ENCODE peak calls at places on chromosome 3, in four cellular contexts. U, G, N and X are unnamed samples. For H3K9me3 and H3K27me3, the result is how much of the 10 kb centered on the place peaks cover.

GRCh38 chr3:58183221-58183620 is 27.6 kb downstream of the DNASE1L3 start:
- DNase-seq in U (no peak), N (no peak), G (no peak), X (no peak)

GRCh38 chr3:177426151-177426904 is 229.0 kb upstream of the TBL1XR1 start:
- DNase-seq in U (no peak), G (no peak), N (no peak), X (no peak)

GRCh38 chr3:59771760-59772159 is 721.9 kb upstream of the CFAP20DC start:
- DNase-seq in N (no peak), U (no peak), G (no peak), X (no peak)

GRCh38 chr3:30680789-30681188 is 74.4 kb downstream of the TGFBR2 start:
- DNase-seq in N (peak), G (peak), U (no peak), X (no peak)

GRCh38 chr3:137764563-137765309 is 621 bp downstream of the SOX14 start:
- DNase-seq in G (no peak), U (no peak), N (no peak), X (no peak)

GRCh38 chr3:117887896-117888295 is 1146.8 kb downstream of the IGSF11 start:
- DNase-seq in N (no peak), G (no peak), U (no peak), X (no peak)

GRCh38 chr3:194573680-194574437 is 59.4 kb downstream of the TMEM44 start:
- DNase-seq in G (no peak), U (no peak), N (peak), X (no peak)

GRCh38 chr3:101479022-101479421 is 34.0 kb downstream of the SENP7 start:
- DNase-seq in U (no peak), N (no peak), G (no peak), X (no peak)

GRCh38 chr3:128051459-128051836 is 789 bp upstream of the SEC61A1 start:
- DNase-seq in G (no peak), N (no peak), U (no peak), X (no peak)

GRCh38 chr3:46191730-46192129 is 16.4 kb downstream of the CCR1 start:
- DNase-seq in G (no peak), U (no peak), N (no peak), X (no peak)

GRCh38 chr3:112127522-112128494 is 5.2 kb downstream of the GCSAM start:
- DNase-seq in G (no peak), N (no peak), U (no peak), X (no peak)

GRCh38 chr3:132293231-132293630 is 24.0 kb upstream of the ACP3 start:
- DNase-seq in N (no peak), U (no peak), G (no peak), X (no peak)
- H3K9me3 ChIP-seq in N (under half), U (under half), G (under half), X (under half)

DNA sequence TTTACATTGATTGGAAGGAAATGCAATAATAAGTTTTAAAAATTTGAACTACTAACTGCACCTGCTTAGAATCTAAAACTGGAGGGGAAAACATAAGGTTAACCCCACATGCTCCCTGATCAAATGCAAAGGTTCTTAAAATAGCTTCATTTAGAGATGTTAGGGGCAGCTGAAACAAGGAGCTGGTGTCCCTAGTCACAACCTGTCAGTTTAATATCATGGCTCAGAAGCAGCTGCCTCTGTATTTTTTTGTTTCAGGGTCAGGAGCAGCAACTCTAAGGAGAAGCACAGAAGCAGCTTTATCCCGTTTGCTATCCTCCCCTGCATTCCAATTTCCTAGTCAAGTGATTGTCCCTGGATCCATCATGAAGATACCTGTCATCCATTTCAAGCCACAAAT is 4.2 kb downstream of the FILIP1L start:
- DNase-seq in U (no peak), G (no peak), N (no peak), X (no peak)
- H3K27me3 ChIP-seq in U (under half), G (under half), N (under half), X (under half)

GRCh38 chr3:133489466-133490085 is 83.9 kb upstream of the CDV3 start:
- DNase-seq in U (no peak), N (no peak), G (no peak), X (no peak)

GRCh38 chr3:133486658-133487057 is 86.8 kb downstream of the BFSP2 start:
- DNase-seq in G (no peak), U (no peak), N (no peak), X (no peak)

GRCh38 chr3:133487204-133487603 is 86.3 kb upstream of the CDV3 start:
- DNase-seq in N (no peak), G (no peak), U (no peak), X (no peak)

GRCh38 chr3:133488785-133489367 is 84.6 kb upstream of the CDV3 start:
- DNase-seq in G (no peak), U (no peak), N (no peak), X (no peak)

GRCh38 chr3:133487920-133488540 is 85.5 kb upstream of the CDV3 start:
- DNase-seq in G (no peak), U (no peak), N (no peak), X (peak)
- H3K4me3 ChIP-seq in G (no peak), U (no peak), N (no peak), X (no peak)

DNA sequence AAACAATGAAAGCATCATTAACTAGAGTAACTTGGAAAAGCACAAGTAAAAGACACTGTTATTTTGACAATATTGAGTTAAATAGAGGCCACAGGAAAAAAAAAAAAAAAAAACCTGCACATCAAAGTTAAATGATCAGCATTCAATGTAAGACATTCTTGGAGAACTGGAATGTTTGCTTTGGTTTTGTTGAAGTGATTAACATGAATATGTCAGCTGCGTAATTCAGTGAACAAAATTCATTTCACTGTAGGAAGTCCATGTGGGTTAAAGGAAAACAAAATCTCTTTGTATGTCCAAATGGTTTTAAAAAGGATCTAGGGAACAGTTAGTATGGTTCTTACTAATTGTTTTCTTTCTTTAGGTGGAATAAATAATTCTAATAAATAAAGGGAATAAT is 252.8 kb upstream of the CNTN6 start:
- DNase-seq in N (no peak), G (no peak), U (no peak), X (no peak)
- H3K9me3 ChIP-seq in N (under half), G (under half), U (under half), X (under half)

GRCh38 chr3:13841826-13842225 is 38.0 kb downstream of the WNT7A start:
- DNase-seq in G (no peak), U (no peak), N (no peak), X (no peak)

GRCh38 chr3:13843351-13843750 is 36.5 kb downstream of the WNT7A start:
- DNase-seq in N (no peak), G (no peak), U (no peak), X (no peak)

GRCh38 chr3:13841141-13841540 is 38.7 kb downstream of the WNT7A start:
- DNase-seq in N (no peak), G (no peak), U (no peak), X (no peak)

GRCh38 chr3:13840456-13840855 is 39.4 kb downstream of the WNT7A start:
- DNase-seq in G (no peak), U (no peak), N (no peak), X (no peak)

DNA sequence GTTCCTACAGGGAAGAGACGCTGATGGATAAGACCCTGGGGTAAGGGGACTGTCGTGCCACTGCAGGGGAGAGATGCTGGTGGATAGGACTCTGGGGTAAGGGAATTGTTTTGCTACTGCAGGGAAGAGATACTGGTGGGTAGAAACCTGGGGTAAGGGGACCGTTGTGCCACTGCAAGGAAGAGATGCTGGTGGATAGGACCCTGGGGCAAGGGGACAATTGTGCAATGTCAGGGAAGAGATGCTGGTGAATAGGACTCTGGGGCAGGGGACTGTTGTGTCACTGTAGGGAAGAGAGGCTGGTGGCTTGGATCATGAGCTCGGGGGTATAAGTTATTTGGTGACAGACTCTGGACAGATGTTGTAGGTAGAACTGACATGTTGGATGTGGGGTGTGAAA is 37.6 kb downstream of the WNT7A start:
- DNase-seq in U (no peak), N (no peak), G (no peak), X (no peak)
- H3K27me3 ChIP-seq in U (under half), N (half or more), G (under half), X (under half)

GRCh38 chr3:12512534-12513101 is 28.3 kb downstream of the TSEN2 start:
- DNase-seq in N (no peak), G (no peak), U (no peak), X (no peak)

GRCh38 chr3:12506201-12506600 is 21.9 kb downstream of the TSEN2 start:
- DNase-seq in N (no peak), U (no peak), G (no peak), X (no peak)

GRCh38 chr3:12509466-12509865 is 25.2 kb downstream of the TSEN2 start:
- DNase-seq in G (no peak), N (no peak), U (no peak), X (no peak)

GRCh38 chr3:12507871-12508281 is 23.6 kb downstream of the TSEN2 start:
- DNase-seq in N (no peak), G (peak), U (no peak), X (no peak)

GRCh38 chr3:12508316-12508715 is 24.0 kb downstream of the TSEN2 start:
- DNase-seq in N (no peak), U (no peak), G (peak), X (no peak)
- H3K4me3 ChIP-seq in N (no peak), U (no peak), G (no peak), X (no peak)

DNA sequence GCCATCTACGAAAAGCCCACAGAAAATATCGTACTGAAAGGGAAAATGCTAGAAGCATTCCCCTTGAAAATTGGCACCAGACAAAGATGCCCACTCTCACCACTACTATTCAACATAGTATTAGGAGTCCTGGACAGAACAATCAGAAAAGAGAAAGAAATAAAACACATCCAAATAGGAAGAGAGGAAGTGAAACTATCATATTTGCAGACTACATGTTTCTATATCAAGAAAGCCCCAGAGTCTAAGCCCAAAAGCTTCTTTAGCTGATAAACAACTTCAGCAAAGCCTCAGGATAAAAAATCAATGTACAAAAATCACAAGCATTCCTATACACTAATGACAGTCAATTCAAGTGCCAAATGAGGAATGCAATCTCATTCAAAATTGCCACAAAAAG is 15.6 kb downstream of the OR5K3 start:
- DNase-seq in N (no peak), U (no peak), G (no peak), X (no peak)
- H3K9me3 ChIP-seq in N (half or more), U (under half), G (under half), X (under half)

GRCh38 chr3:152313914-152314313 is 45.2 kb downstream of the MBNL1 start:
- DNase-seq in U (no peak), G (no peak), N (no peak), X (no peak)

GRCh38 chr3:152314677-152315353 is 46.1 kb downstream of the MBNL1 start:
- DNase-seq in U (no peak), N (no peak), G (no peak), X (no peak)

GRCh38 chr3:152317184-152317583 is 48.5 kb downstream of the MBNL1 start:
- DNase-seq in N (no peak), U (no peak), G (no peak), X (no peak)

GRCh38 chr3:152316318-152316717 is 47.6 kb downstream of the MBNL1 start:
- DNase-seq in G (no peak), N (no peak), U (no peak), X (no peak)

GRCh38 chr3:152315623-152316022 is 46.9 kb downstream of the MBNL1 start:
- DNase-seq in G (no peak), U (no peak), N (no peak), X (no peak)
- H3K27me3 ChIP-seq in G (under half), U (under half), N (under half), X (under half)

GRCh38 chr3:116247510-116248077 is 197.7 kb downstream of the LSAMP start:
- DNase-seq in U (no peak), N (no peak), G (no peak), X (no peak)

GRCh38 chr3:116242825-116243224 is 202.5 kb downstream of the LSAMP start:
- DNase-seq in N (no peak), G (no peak), U (no peak), X (no peak)

DNA sequence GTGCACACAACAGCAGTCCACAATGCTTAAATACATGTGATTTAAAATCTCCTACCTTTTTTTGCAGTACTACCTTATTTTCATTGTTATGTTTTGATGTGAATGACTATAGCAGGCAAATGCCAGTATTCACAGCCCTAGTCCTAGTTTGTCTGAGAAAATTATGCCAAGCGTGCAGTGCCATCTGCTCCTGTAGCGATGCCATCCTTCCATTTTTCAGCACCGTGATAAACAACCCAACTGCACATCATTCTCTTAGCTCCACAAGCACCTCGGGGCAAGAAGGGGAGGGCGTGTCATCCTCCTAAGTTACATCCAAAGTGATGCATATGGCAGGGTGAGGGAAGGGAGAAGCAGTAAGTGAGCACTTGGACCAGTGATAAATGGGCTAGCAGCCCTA is 198.9 kb downstream of the LSAMP start:
- DNase-seq in U (no peak), G (no peak), N (no peak), X (no peak)
- H3K4me3 ChIP-seq in U (no peak), G (no peak), N (no peak), X (no peak)